ENCODE peak calls at places on chromosome 19, in four cellular contexts. Z, D, W and P are unnamed samples.

GRCh38 chr19:2578911-2579677 is 103.2 kb downstream of the GADD45B start:
- DNase-seq in Z (peak), D (peak), W (peak), P (peak)

GRCh38 chr19:1106841-1107654 is 3.3 kb downstream of the GPX4 start:
- DNase-seq in Z (no peak), D (no peak), W (no peak), P (no peak)

GRCh38 chr19:48279747-48280146 is 9.9 kb downstream of the ZNF114 start:
- DNase-seq in Z (no peak), D (no peak), W (no peak), P (no peak)

GRCh38 chr19:49676136-49676689 is 858 bp upstream of the PRMT1 start:
- DNase-seq in Z (peak), D (peak), W (peak), P (peak)

GRCh38 chr19:51331193-51331592 is 10.7 kb downstream of the VSIG10L start:
- DNase-seq in Z (no peak), D (no peak), W (no peak), P (no peak)

GRCh38 chr19:36418287-36419001 is at the start of gene ZFP82:
- DNase-seq in Z (peak), D (peak), W (peak), P (peak)

GRCh38 chr19:58033741-58034475 is at the start of gene ZSCAN1:
- DNase-seq in Z (peak), D (no peak), W (peak), P (peak)

GRCh38 chr19:19181614-19182013 is 10.3 kb downstream of the BORCS8 start:
- DNase-seq in Z (no peak), D (no peak), W (no peak), P (no peak)

GRCh38 chr19:913080-913748 is at the start of gene R3HDM4:
- DNase-seq in Z (peak), D (peak), W (peak), P (no peak)

GRCh38 chr19:11204943-11205349 is 7.6 kb upstream of the KANK2 start:
- DNase-seq in Z (no peak), D (peak), W (no peak), P (no peak)

GRCh38 chr19:815079-815774 is 6.5 kb downstream of the PLPPR3 start:
- DNase-seq in Z (no peak), D (no peak), W (no peak), P (no peak)

GRCh38 chr19:1206733-1207301 is 1.2 kb downstream of the STK11 start:
- DNase-seq in Z (peak), D (no peak), W (no peak), P (no peak)

GRCh38 chr19:43623889-43624670 is 4.7 kb upstream of the ZNF428 start:
- DNase-seq in Z (no peak), D (no peak), W (no peak), P (no peak)

GRCh38 chr19:43809762-43810696 is 7.8 kb upstream of the LYPD5 start:
- DNase-seq in Z (peak), D (peak), W (no peak), P (peak)

GRCh38 chr19:18975011-18975410 is 34.0 kb upstream of the HOMER3 start:
- DNase-seq in Z (no peak), D (no peak), W (no peak), P (no peak)

GRCh38 chr19:12789904-12790619 is 1.2 kb upstream of the JUNB start:
- DNase-seq in Z (peak), D (peak), W (peak), P (peak)

GRCh38 chr19:48196933-48197665 is 26.6 kb downstream of the ZSWIM9 start:
- DNase-seq in Z (no peak), D (no peak), W (no peak), P (no peak)

GRCh38 chr19:3798137-3798536 is 12.0 kb upstream of the MATK start:
- DNase-seq in Z (peak), D (no peak), W (no peak), P (no peak)